ENCODE peak calls at places on chromosomes 5 and 9, in four cellular contexts. K is T-helper 9 cell; B is stimulated activated CD4-positive, alpha-beta T cell treated with anti-CD3 and anti-CD28 coated beads, Interleukin-15, amount 100 ng/mL, for 1 hour; O is NCI-H1092 treated with DMSO at 0.1 percent for 48 hours. V is an unnamed sample.
A peak's percentile ranks its signal among the peaks of the same experiment; 100 is the strongest.

GRCh38 chr5:139698461-139699146 is 50.5 kb downstream of the CXXC5 start:
- DNase-seq in O (peak; percentile 7), K (no peak), B (no peak), V (peak; percentile 15)

GRCh38 chr5:135319458-135319857 is 79.6 kb downstream of the MACROH2A1 start:
- DNase-seq in B (no peak), K (no peak), O (no peak), V (no peak)

GRCh38 chr9:109286571-109286977 is 34.3 kb downstream of the EPB41L4B start:
- DNase-seq in B (no peak), O (no peak), K (no peak), V (no peak)

GRCh38 chr9:91899611-91900010 is 50.4 kb downstream of the ROR2 start:
- DNase-seq in O (no peak), K (no peak), B (no peak), V (no peak)

GRCh38 chr5:77316871-77317661 is 106.6 kb downstream of the PDE8B start:
- DNase-seq in K (no peak), B (no peak), O (no peak), V (no peak)

GRCh38 chr5:138951091-138951985 is 76.2 kb upstream of the LRRTM2 start:
- DNase-seq in O (no peak), B (no peak), K (no peak), V (no peak)

GRCh38 chr9:69279730-69280127 is 45.3 kb upstream of the ENTREP1 start:
- DNase-seq in B (no peak), O (no peak), K (no peak), V (no peak)

GRCh38 chr5:140741967-140742366 is 41.7 kb downstream of the ZMAT2 start:
- DNase-seq in K (no peak), O (no peak), B (no peak), V (no peak)

GRCh38 chr5:161676109-161676508 is 9.4 kb upstream of the GABRA6 start:
- DNase-seq in K (no peak), O (no peak), B (no peak), V (no peak)

GRCh38 chr9:34552606-34552981 is 29.8 kb upstream of the ENHO start:
- DNase-seq in K (no peak), O (no peak), B (no peak), V (no peak)

GRCh38 chr5:113524927-113525326 is 11.4 kb downstream of the YTHDC2 start:
- DNase-seq in O (no peak), K (no peak), B (no peak), V (no peak)

GRCh38 chr9:86287013-86287412 is 4.7 kb upstream of the ISCA1 start:
- DNase-seq in O (no peak), K (no peak), B (no peak), V (no peak)

GRCh38 chr5:177371705-177372533 is 12.3 kb upstream of the SLC34A1 start:
- DNase-seq in K (no peak), B (no peak), O (no peak), V (no peak)

GRCh38 chr9:115367780-115368179 is 249.8 kb upstream of the TNC start:
- DNase-seq in O (no peak), B (no peak), K (no peak), V (no peak)

GRCh38 chr9:121675381-121675780 is 23.9 kb downstream of the DAB2IP start:
- DNase-seq in B (no peak), K (no peak), O (no peak), V (no peak)

GRCh38 chr5:130605200-130605599 is 559.9 kb downstream of the HINT1 start:
- DNase-seq in O (no peak), B (no peak), K (no peak), V (peak; percentile 44)

GRCh38 chr9:70962761-70963445 is 158.5 kb downstream of the TRPM3 start:
- DNase-seq in B (no peak), O (no peak), K (no peak), V (no peak)

GRCh38 chr5:178340187-178340586 is 107.6 kb upstream of the PHYKPL start:
- DNase-seq in O (no peak), B (no peak), K (no peak), V (no peak)

GRCh38 chr9:134600836-134601638 is 40.6 kb upstream of the COL5A1 start:
- DNase-seq in K (no peak), O (no peak), B (no peak), V (no peak)

GRCh38 chr9:112846528-112847488 is 43.9 kb downstream of the SLC46A2 start:
- DNase-seq in O (no peak), B (no peak), K (no peak), V (no peak)

GRCh38 chr9:88781500-88782391 is 209.5 kb upstream of the S1PR3 start:
- DNase-seq in K (no peak), O (no peak), B (no peak), V (no peak)

GRCh38 chr5:96177303-96177869 is 215.7 kb upstream of the ELL2 start:
- DNase-seq in O (no peak), K (no peak), B (no peak), V (no peak)

GRCh38 chr5:34570721-34571379 is 85.3 kb upstream of the RAI14 start:
- DNase-seq in K (no peak), B (no peak), O (no peak), V (no peak)

GRCh38 chr9:36762958-36763357 is 190.3 kb downstream of the MELK start:
- DNase-seq in O (no peak), B (no peak), K (no peak), V (no peak)

GRCh38 chr5:131466171-131466766 is 168.8 kb downstream of the RAPGEF6 start:
- DNase-seq in O (no peak), B (no peak), K (no peak), V (no peak)

GRCh38 chr5:138282918-138283742 is 8.7 kb upstream of the GFRA3 start:
- DNase-seq in O (peak; percentile 17), K (no peak), B (no peak), V (peak; percentile 12)

GRCh38 chr9:136899196-136899595 is 12.9 kb downstream of the TRAF2 start:
- DNase-seq in B (no peak), O (no peak), K (no peak), V (no peak)

GRCh38 chr9:34430843-34431437 is 27.4 kb downstream of the FAM219A start:
- DNase-seq in B (no peak), K (no peak), O (peak; percentile 96), V (no peak)

GRCh38 chr5:179680780-179681411 is at the start of gene CBY3:
- DNase-seq in K (no peak), O (no peak), B (no peak), V (no peak)

GRCh38 chr5:113293068-113293571 is 141.7 kb downstream of the TSSK1B start:
- DNase-seq in O (no peak), K (no peak), B (no peak), V (no peak)

GRCh38 chr5:429453-430188 is 13.4 kb upstream of the EXOC3 start:
- DNase-seq in K (no peak), O (peak; percentile 13), B (no peak), V (no peak)

GRCh38 chr9:108377382-108377781 is 478.4 kb downstream of the ACTL7B start:
- DNase-seq in O (no peak), K (no peak), B (no peak), V (no peak)

GRCh38 chr9:130186051-130186450 is 13.8 kb downstream of the NCS1 start:
- DNase-seq in O (no peak), K (no peak), B (no peak), V (no peak)

GRCh38 chr9:34370970-34371880 is 5.5 kb downstream of the MYORG start:
- DNase-seq in K (no peak), B (no peak), O (no peak), V (no peak)